ENCODE peak calls at places on chromosomes 3 and 15, in seven cellular contexts. A is body of pancreas; G is NCI-H1694 treated with DMSO at 0.1 percent for 48 hours; I is GM23338; O is activated naive CD4-positive, alpha-beta T cell treated with Interleukin-2 at 50 U/mL for 16 hours; T is CD4-positive, alpha-beta T cell; J is SK-MEL-5. F is an unnamed sample.
A peak's percentile ranks its signal among the peaks of the same experiment; 100 is the strongest.

GRCh38 chr15:74432968-74433591 is 678 bp downstream of the SEMA7A start:
- DNase-seq in A (no peak), G (no peak), I (no peak), O (no peak), T (no peak), J (no peak), F (no peak)

GRCh38 chr3:152174876-152175575 is 93.7 kb upstream of the MBNL1 start:
- DNase-seq in A (no peak), G (no peak), I (no peak), O (no peak), T (no peak), J (no peak), F (no peak)

GRCh38 chr15:78006567-78007205 is 70.8 kb downstream of the TBC1D2B start:
- DNase-seq in A (peak; percentile 85), G (no peak), I (no peak), O (no peak), T (no peak), J (no peak), F (no peak)

GRCh38 chr3:50171540-50172301 is 16.6 kb downstream of the SEMA3F start:
- DNase-seq in A (peak; percentile 68), G (no peak), I (no peak), O (no peak), T (no peak), J (no peak), F (no peak)

GRCh38 chr15:100438570-100438969 is 90.2 kb downstream of the CERS3 start:
- DNase-seq in A (peak; percentile 27), G (peak; percentile 1), I (no peak), O (no peak), T (peak; percentile 7), J (peak; percentile 32), F (peak; percentile 88)

GRCh38 chr3:186514296-186515002 is 29.7 kb downstream of the CRYGS start:
- DNase-seq in A (no peak), G (peak; percentile 22), I (peak; percentile 56), O (peak; percentile 29), T (no peak), J (peak; percentile 49), F (no peak)

GRCh38 chr3:179323197-179323901 is 518 bp downstream of the ZNF639 start:
- DNase-seq in A (peak; percentile 61), G (peak; percentile 21), I (peak; percentile 81), O (peak; percentile 64), T (peak; percentile 49), J (peak; percentile 75), F (peak; percentile 60)

GRCh38 chr15:25176991-25177954 is 222.5 kb downstream of the SNRPN start:
- DNase-seq in A (peak; percentile 0), G (no peak), I (no peak), O (peak; percentile 1), T (no peak), J (no peak), F (peak; percentile 13)

GRCh38 chr15:45871121-45871855 is 236.5 kb downstream of the SQOR start:
- DNase-seq in A (no peak), G (no peak), I (no peak), O (no peak), T (no peak), J (no peak), F (no peak)

GRCh38 chr15:89533861-89534544 is 37.6 kb upstream of the RHCG start:
- DNase-seq in A (no peak), G (no peak), I (no peak), O (no peak), T (no peak), J (no peak), F (no peak)

GRCh38 chr3:127288921-127289645 is 1.2 kb upstream of the PRR20G start:
- DNase-seq in A (no peak), G (no peak), I (peak; percentile 56), O (no peak), T (no peak), J (peak; percentile 21), F (no peak)

GRCh38 chr3:166211451-166211850 is 374.2 kb upstream of the BCHE start:
- DNase-seq in A (no peak), G (no peak), I (peak; percentile 11), O (no peak), T (no peak), J (no peak), F (no peak)

GRCh38 chr3:149553781-149554451 is 79.4 kb downstream of the TM4SF4 start:
- DNase-seq in A (no peak), G (no peak), I (no peak), O (no peak), T (no peak), J (peak; percentile 97), F (no peak)

GRCh38 chr3:143850877-143851276 is 2.6 kb upstream of the SLC9A9 start:
- DNase-seq in A (no peak), G (no peak), I (no peak), O (no peak), T (no peak), J (no peak), F (no peak)

GRCh38 chr15:97023131-97023844 is 692.8 kb downstream of the NR2F2 start:
- DNase-seq in A (no peak), G (no peak), I (peak; percentile 5), O (no peak), T (no peak), J (no peak), F (no peak)